ENCODE peak calls at places on chromosomes 12 and 14, in seven cellular contexts. D is GM12865, Q is DND-41, R is GM23338, C is AG10803, I is stomach, M is vagina. L is an unnamed sample.

GRCh38 chr12:122499991-122500684 is 594 bp downstream of the ZCCHC8 start:
- DNase-seq in D (peak), Q (peak), R (peak), C (peak), I (peak), M (peak), L (peak)

GRCh38 chr14:101276309-101277091 is 284.8 kb upstream of the DIO3 start:
- DNase-seq in D (no peak), Q (no peak), R (peak), C (no peak), I (no peak), M (no peak), L (no peak)

GRCh38 chr12:53939141-53940108 is 794 bp downstream of the HOXC13 start:
- DNase-seq in D (no peak), Q (no peak), R (peak), C (peak), I (no peak), M (no peak), L (peak)

GRCh38 chr12:69151254-69151751 is 88.1 kb upstream of the CPSF6 start:
- DNase-seq in D (no peak), Q (no peak), R (no peak), C (peak), I (no peak), M (no peak), L (no peak)

GRCh38 chr12:57514720-57515467 is 5.4 kb downstream of the DDIT3 start:
- DNase-seq in D (no peak), Q (no peak), R (no peak), C (no peak), I (no peak), M (no peak), L (no peak)

GRCh38 chr12:2140858-2141519 is 88.2 kb downstream of the CACNA1C start:
- DNase-seq in D (no peak), Q (no peak), R (no peak), C (no peak), I (no peak), M (no peak), L (no peak)

GRCh38 chr12:65824314-65824563 is at the start of gene HMGA2:
- DNase-seq in D (peak), Q (no peak), R (no peak), C (peak), I (no peak), M (no peak), L (peak)

GRCh38 chr12:19223018-19223417 is 93.5 kb downstream of the PLEKHA5 start:
- DNase-seq in D (peak), Q (no peak), R (peak), C (no peak), I (no peak), M (no peak), L (peak)

GRCh38 chr14:94355191-94355794 is 32.2 kb upstream of the SERPINA6 start:
- DNase-seq in D (no peak), Q (no peak), R (peak), C (peak), I (peak), M (peak), L (peak)

GRCh38 chr12:64450711-64451486 is 1.0 kb upstream of the TBK1 start:
- DNase-seq in D (peak), Q (peak), R (peak), C (peak), I (no peak), M (no peak), L (no peak)

GRCh38 chr12:66453837-66454236 is 151.5 kb downstream of the HELB start:
- DNase-seq in D (peak), Q (no peak), R (no peak), C (no peak), I (no peak), M (no peak), L (no peak)

GRCh38 chr14:61925732-61926445 is 163.7 kb downstream of the SNAPC1 start:
- DNase-seq in D (no peak), Q (no peak), R (no peak), C (peak), I (no peak), M (no peak), L (no peak)

GRCh38 chr12:40054554-40055226 is 51.2 kb downstream of the SLC2A13 start:
- DNase-seq in D (no peak), Q (no peak), R (no peak), C (peak), I (no peak), M (no peak), L (peak)

GRCh38 chr12:132593521-132593920 is 16.9 kb downstream of the LRCOL1 start:
- DNase-seq in D (no peak), Q (no peak), R (no peak), C (no peak), I (no peak), M (no peak), L (no peak)

GRCh38 chr14:70789361-70789760 is 20.0 kb downstream of the MAP3K9 start:
- DNase-seq in D (no peak), Q (no peak), R (no peak), C (peak), I (no peak), M (no peak), L (peak)

GRCh38 chr14:85056228-85056627 is 473.7 kb upstream of the FLRT2 start:
- DNase-seq in D (no peak), Q (no peak), R (no peak), C (no peak), I (no peak), M (no peak), L (no peak)

GRCh38 chr14:77246784-77247183 is 24.2 kb downstream of the NGB start:
- DNase-seq in D (no peak), Q (no peak), R (no peak), C (no peak), I (no peak), M (no peak), L (no peak)

GRCh38 chr14:100384819-100385813 is 62.0 kb downstream of the SLC25A47 start:
- DNase-seq in D (no peak), Q (no peak), R (peak), C (peak), I (no peak), M (no peak), L (peak)

GRCh38 chr14:58002618-58003017 is 136.7 kb upstream of the SLC35F4 start:
- DNase-seq in D (no peak), Q (no peak), R (no peak), C (no peak), I (no peak), M (no peak), L (no peak)

GRCh38 chr14:61382842-61383241 is 61.5 kb downstream of the PRKCH start:
- DNase-seq in D (no peak), Q (no peak), R (no peak), C (no peak), I (no peak), M (no peak), L (no peak)

GRCh38 chr14:49769171-49769570 is 1.2 kb downstream of the KLHDC2 start:
- DNase-seq in D (no peak), Q (no peak), R (no peak), C (peak), I (peak), M (no peak), L (peak)

GRCh38 chr14:100082723-100083122 is 17.5 kb downstream of the EVL start:
- DNase-seq in D (no peak), Q (peak), R (no peak), C (no peak), I (no peak), M (no peak), L (no peak)

GRCh38 chr12:101746661-101747060 is 7.4 kb upstream of the SYCP3 start:
- DNase-seq in D (no peak), Q (no peak), R (no peak), C (peak), I (no peak), M (no peak), L (peak)

GRCh38 chr14:99387880-99388279 is 92.8 kb downstream of the SETD3 start:
- DNase-seq in D (no peak), Q (peak), R (no peak), C (no peak), I (no peak), M (no peak), L (no peak)

GRCh38 chr12:15966426-15966825 is 55.3 kb downstream of the DERA start:
- DNase-seq in D (no peak), Q (no peak), R (no peak), C (peak), I (no peak), M (no peak), L (peak)

GRCh38 chr12:56487448-56488040 is 417 bp downstream of the GLS2 start:
- DNase-seq in D (peak), Q (no peak), R (peak), C (no peak), I (peak), M (no peak), L (peak)

GRCh38 chr14:79356040-79356439 is 855.3 kb downstream of the DIO2 start:
- DNase-seq in D (no peak), Q (no peak), R (peak), C (no peak), I (no peak), M (no peak), L (peak)

GRCh38 chr12:1044697-1045096 is 53.7 kb downstream of the ERC1 start:
- DNase-seq in D (no peak), Q (no peak), R (no peak), C (peak), I (no peak), M (no peak), L (peak)

GRCh38 chr14:104772707-104773504 is 20.0 kb downstream of the SIVA1 start:
- DNase-seq in D (no peak), Q (no peak), R (no peak), C (no peak), I (no peak), M (no peak), L (no peak)

GRCh38 chr12:105773501-105773900 is 365.3 kb downstream of the NUAK1 start:
- DNase-seq in D (no peak), Q (no peak), R (no peak), C (peak), I (no peak), M (no peak), L (no peak)

GRCh38 chr12:47817272-47818006 is 2.3 kb downstream of the HDAC7 start:
- DNase-seq in D (no peak), Q (peak), R (peak), C (no peak), I (no peak), M (no peak), L (no peak)
- TF ChIP-seq CTCF in D (no peak), Q (peak), R (peak), C (peak), I (no peak), M (no peak), L (peak)

GRCh38 chr12:124914392-124915248 is at the start of gene UBC:
- DNase-seq in D (peak), Q (peak), R (peak), C (peak), I (peak), M (peak), L (peak)
- H3K4me3 ChIP-seq in D (peak), Q (peak), R (peak), C (peak), I (peak), M (peak), L (peak)

GRCh38 chr14:74712499-74713394 is at the start of the genes AREL1 and FCF1:
- DNase-seq in D (peak), Q (peak), R (peak), C (peak), I (peak), M (peak), L (peak)
- TF ChIP-seq CTCF in D (no peak), Q (no peak), R (no peak), C (no peak), I (no peak), M (no peak), L (no peak)

GRCh38 chr14:63800083-63800482 is 52.7 kb upstream of the SYNE2 start:
- DNase-seq in D (no peak), Q (no peak), R (no peak), C (no peak), I (no peak), M (no peak), L (no peak)
- H3K4me3 ChIP-seq in D (no peak), Q (no peak), R (no peak), C (peak), I (no peak), M (peak), L (no peak)